ENCODE peak calls at places on chromosomes 6 and 20, in four cellular contexts. R is fibroblast of the aortic adventitia, J is HCT116, O is thoracic aorta. V is an unnamed sample.

GRCh38 chr6:16301511-16301910 is 63.1 kb downstream of the GMPR start:
- DNase-seq in R (no peak), J (no peak), O (no peak), V (no peak)

GRCh38 chr6:132931937-132932336 is 117.6 kb downstream of the RPS12 start:
- DNase-seq in R (no peak), J (no peak), O (no peak), V (peak)

GRCh38 chr6:135193221-135193620 is 12.1 kb downstream of the MYB start:
- DNase-seq in R (no peak), J (no peak), O (no peak), V (no peak)

GRCh38 chr6:170082067-170082466 is 208.8 kb downstream of the DLL1 start:
- DNase-seq in R (no peak), J (no peak), O (no peak), V (no peak)

GRCh38 chr6:80610821-80611220 is 504.4 kb downstream of the BCKDHB start:
- DNase-seq in R (peak), J (no peak), O (no peak), V (peak)

GRCh38 chr20:53611449-53611894 is 17.8 kb upstream of the ZNF217 start:
- DNase-seq in R (peak), J (peak), O (no peak), V (peak)

GRCh38 chr6:129009856-129010255 is 126.9 kb downstream of the LAMA2 start:
- DNase-seq in R (no peak), J (no peak), O (no peak), V (no peak)

GRCh38 chr6:159762681-159763293 is 942 bp downstream of the ACAT2 start:
- DNase-seq in R (peak), J (no peak), O (no peak), V (no peak)

GRCh38 chr6:15440040-15440439 is 194.2 kb downstream of the JARID2 start:
- DNase-seq in R (no peak), J (no peak), O (no peak), V (no peak)

GRCh38 chr6:181049-181654 is 111.1 kb upstream of the DUSP22 start:
- DNase-seq in R (no peak), J (no peak), O (no peak), V (no peak)

GRCh38 chr20:59441860-59442810 is 141.7 kb downstream of the EDN3 start:
- DNase-seq in R (no peak), J (no peak), O (no peak), V (no peak)

GRCh38 chr20:47117789-47118188 is 223.1 kb downstream of the EYA2 start:
- DNase-seq in R (peak), J (no peak), O (no peak), V (no peak)

GRCh38 chr6:45423111-45423900 is 45.6 kb upstream of the SUPT3H start:
- DNase-seq in R (no peak), J (no peak), O (no peak), V (no peak)

GRCh38 chr20:24118781-24119175 is 130.2 kb upstream of the GGTLC1 start:
- DNase-seq in R (peak), J (no peak), O (no peak), V (no peak)

GRCh38 chr6:109446072-109446471 is 5.5 kb downstream of the SMPD2 start:
- DNase-seq in R (no peak), J (no peak), O (no peak), V (no peak)

GRCh38 chr20:59606566-59606965 is 2.2 kb downstream of the PHACTR3 start:
- DNase-seq in R (no peak), J (no peak), O (no peak), V (no peak)

GRCh38 chr20:50663095-50663821 is 28.1 kb downstream of the RIPOR3 start:
- DNase-seq in R (no peak), J (peak), O (no peak), V (no peak)

GRCh38 chr6:90860822-90861601 is 274.1 kb upstream of the MAP3K7 start:
- DNase-seq in R (no peak), J (no peak), O (no peak), V (no peak)

GRCh38 chr6:309947-310346 is 17.7 kb downstream of the DUSP22 start:
- DNase-seq in R (no peak), J (no peak), O (no peak), V (no peak)

GRCh38 chr6:53725791-53726575 is 60.4 kb upstream of the KLHL31 start:
- DNase-seq in R (peak), J (no peak), O (peak), V (peak)

GRCh38 chr6:143293526-143293925 is 157.0 kb downstream of the ADAT2 start:
- DNase-seq in R (no peak), J (no peak), O (no peak), V (no peak)

GRCh38 chr6:113185299-113185698 is 671.8 kb upstream of the MARCKS start:
- DNase-seq in R (peak), J (no peak), O (no peak), V (no peak)

GRCh38 chr6:57159127-57159526 is 13.0 kb upstream of the BAG2 start:
- DNase-seq in R (no peak), J (no peak), O (no peak), V (no peak)

GRCh38 chr6:165889636-165890403 is 226.8 kb upstream of the PDE10A start:
- DNase-seq in R (peak), J (peak), O (no peak), V (no peak)

GRCh38 chr6:142355481-142356174 is 53.8 kb downstream of the ADGRG6 start:
- DNase-seq in R (no peak), J (no peak), O (no peak), V (no peak)

GRCh38 chr6:140281236-140281635 is 906.8 kb upstream of the CITED2 start:
- DNase-seq in R (no peak), J (no peak), O (no peak), V (no peak)

GRCh38 chr20:3121271-3121911 is 36.9 kb upstream of the AVP start:
- DNase-seq in R (no peak), J (no peak), O (no peak), V (no peak)

GRCh38 chr6:14450133-14451040 is 332.8 kb downstream of the CD83 start:
- DNase-seq in R (no peak), J (no peak), O (no peak), V (no peak)

GRCh38 chr6:7461416-7461815 is 71.8 kb downstream of the RIOK1 start:
- DNase-seq in R (no peak), J (no peak), O (no peak), V (peak)

GRCh38 chr20:29878281-29878741 is 1379.2 kb upstream of the DEFB115 start:
- DNase-seq in R (no peak), J (no peak), O (no peak), V (no peak)

GRCh38 chr6:87172292-87172691 is 16.9 kb downstream of the ZNF292 start:
- DNase-seq in R (no peak), J (no peak), O (no peak), V (no peak)

GRCh38 chr6:83270971-83271714 is 78.0 kb downstream of the RWDD2A start:
- DNase-seq in R (peak), J (peak), O (no peak), V (peak)

GRCh38 chr6:156379946-156380707 is 397.1 kb upstream of the ARID1B start:
- DNase-seq in R (peak), J (peak), O (no peak), V (peak)

DNA sequence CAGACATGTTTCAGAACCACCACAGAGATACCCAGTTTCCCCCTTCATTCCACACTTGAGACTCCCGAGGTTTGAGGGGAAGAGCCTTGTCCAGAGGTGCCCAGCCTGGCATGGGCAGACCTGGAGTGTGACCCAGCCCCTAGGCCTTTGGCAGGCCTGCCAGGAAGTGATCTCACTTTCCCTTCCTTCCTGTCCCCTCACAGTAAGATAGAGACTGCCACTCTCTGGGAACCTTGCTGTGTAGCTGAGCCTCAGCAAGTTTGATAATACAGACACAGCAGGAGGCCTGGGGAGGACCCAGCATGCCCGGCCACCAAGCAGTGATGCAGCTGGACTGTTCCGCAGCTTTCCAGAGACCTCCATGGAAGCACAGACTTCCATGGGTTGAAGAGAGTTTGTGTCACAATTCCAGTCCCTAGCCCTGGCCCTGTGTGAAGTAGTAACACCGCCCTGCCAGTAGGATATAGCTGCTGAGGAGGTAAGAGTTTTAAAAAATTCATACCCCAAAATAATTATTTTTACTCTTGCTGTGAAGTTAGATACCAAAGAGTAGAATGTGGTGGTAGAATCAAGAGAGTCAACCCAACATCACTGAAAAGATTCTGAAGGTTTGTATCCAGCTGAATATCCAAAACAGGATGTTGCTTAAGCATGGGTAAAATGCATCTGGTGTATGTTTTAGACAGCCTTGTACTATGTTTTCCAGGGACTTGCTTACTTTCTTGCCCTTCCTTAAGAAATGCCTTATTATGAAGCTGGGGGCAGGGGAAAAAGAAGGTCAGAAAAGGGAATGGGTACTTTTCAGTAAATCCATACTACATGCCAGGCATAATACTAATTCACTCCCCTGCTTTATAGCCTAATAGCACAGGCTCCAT is 16.3 kb downstream of the PKIG start:
- DNase-seq in R (peak), J (no peak), O (no peak), V (no peak)
- TF ChIP-seq CTCF in R (peak), J (no peak), O (peak), V (peak)

GRCh38 chr20:32181606-32182005 is 25.9 kb downstream of the PLAGL2 start:
- DNase-seq in R (no peak), J (no peak), O (no peak), V (no peak)

GRCh38 chr20:32183947-32184635 is 23.5 kb downstream of the PLAGL2 start:
- DNase-seq in R (no peak), J (no peak), O (no peak), V (no peak)

GRCh38 chr20:32188376-32189122 is 19.0 kb downstream of the PLAGL2 start:
- DNase-seq in R (no peak), J (no peak), O (no peak), V (no peak)

GRCh38 chr20:32189123-32189410 is 18.5 kb downstream of the PLAGL2 start:
- DNase-seq in R (no peak), J (no peak), O (no peak), V (no peak)

DNA sequence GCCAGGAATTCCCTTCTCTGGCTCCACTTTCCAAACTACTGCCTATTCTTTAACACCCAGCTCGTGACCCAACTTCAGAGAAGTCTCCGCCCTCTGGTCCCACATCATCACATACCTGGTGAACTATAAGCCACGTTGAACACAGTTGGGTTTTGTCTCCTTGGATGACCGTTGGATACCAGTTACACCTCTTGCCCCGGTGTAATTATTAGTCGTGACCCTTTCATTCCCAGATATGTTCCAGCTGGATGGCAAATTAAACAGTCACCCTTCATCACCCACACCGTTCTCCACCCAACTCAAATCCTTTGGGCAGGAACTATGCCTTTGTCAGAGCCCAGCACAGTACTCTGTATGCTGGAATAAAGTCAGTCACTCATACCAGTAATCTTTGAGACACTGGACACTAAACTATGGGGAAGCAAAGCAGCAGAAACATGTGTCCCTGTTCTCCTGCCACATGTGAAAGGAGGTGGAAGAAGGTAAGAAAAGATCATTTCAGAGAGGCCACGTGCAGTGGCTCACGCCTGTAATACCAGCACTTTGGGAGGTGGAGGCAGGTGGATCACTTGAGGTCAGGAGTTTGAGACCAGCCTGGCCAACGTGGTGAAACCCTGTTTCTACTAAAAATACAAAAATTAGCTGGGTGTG is 22.5 kb downstream of the PLAGL2 start:
- DNase-seq in R (no peak), J (no peak), O (no peak), V (no peak)
- TF ChIP-seq CTCF in R (no peak), J (no peak), O (no peak), V (no peak)

GRCh38 chr20:537983-538382 is 5.6 kb downstream of the CSNK2A1 start:
- DNase-seq in R (no peak), J (no peak), O (no peak), V (no peak)

GRCh38 chr20:539236-539635 is 4.4 kb downstream of the CSNK2A1 start:
- DNase-seq in R (no peak), J (no peak), O (no peak), V (no peak)

GRCh38 chr20:542777-543368 is 717 bp downstream of the CSNK2A1 start:
- DNase-seq in R (no peak), J (no peak), O (no peak), V (no peak)

GRCh38 chr20:539848-540247 is 3.7 kb downstream of the CSNK2A1 start:
- DNase-seq in R (peak), J (no peak), O (no peak), V (peak)

DNA sequence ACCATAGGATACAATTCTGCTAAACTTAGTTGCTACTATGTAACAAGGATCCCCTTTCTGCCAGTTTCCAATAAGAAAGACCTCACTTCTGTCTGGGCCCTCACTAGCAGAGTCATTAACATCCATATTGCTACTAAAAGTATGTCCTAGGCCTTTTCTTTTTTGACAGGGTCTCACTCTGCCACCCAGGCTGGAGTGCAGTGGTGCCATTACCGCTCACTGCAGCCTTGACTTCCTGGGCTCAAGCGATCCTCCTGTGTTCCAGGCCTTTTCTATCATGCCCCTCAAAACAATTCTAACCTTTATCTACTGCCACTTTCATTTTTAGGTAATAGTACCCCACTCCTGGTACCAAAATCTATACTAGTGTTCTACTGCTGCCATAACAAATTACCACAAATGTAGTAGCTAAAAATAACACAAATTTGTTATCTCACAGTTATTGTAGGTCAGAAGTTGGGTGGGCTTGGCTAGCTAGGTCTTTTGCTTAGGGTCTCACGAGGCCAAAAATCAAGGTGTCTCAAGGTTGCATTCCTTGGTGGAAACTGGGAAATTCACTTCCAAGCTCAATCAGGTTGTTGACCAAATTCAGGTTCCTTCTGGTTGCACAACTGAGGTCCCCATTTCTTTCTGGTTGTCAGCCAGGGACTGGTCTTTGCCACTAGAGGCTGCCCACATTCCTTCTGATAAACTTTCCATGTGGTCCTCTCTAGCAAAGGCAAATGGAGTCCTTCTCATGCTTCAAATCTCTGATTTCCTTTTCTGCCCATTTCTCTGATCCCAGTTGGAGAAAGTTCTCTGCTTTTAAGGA is 3.0 kb downstream of the CSNK2A1 start:
- DNase-seq in R (no peak), J (no peak), O (no peak), V (no peak)
- TF ChIP-seq CTCF in R (no peak), J (no peak), O (no peak), V (peak)

DNA sequence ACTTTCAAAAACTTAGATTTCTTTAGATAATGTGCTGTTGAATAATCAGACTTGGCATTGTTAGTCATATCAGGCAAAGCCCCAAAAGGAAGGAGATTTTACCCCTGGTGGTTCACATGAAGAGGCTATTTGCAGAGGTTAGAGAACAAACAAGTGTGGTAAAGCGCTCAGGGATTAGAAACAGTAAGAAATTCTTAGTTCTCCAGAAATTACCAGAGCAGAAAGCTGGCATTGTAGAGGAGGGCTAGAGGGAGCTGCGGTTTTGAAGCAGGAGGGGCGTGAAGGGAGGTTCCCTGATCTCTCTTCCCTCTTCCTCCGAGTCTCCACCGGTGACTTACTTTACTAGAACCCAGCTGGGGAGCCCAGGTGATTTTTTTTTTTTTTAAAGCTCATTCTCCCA is 10.2 kb downstream of the MYO6 start:
- DNase-seq in R (no peak), J (no peak), O (no peak), V (no peak)
- TF ChIP-seq CTCF in R (no peak), J (no peak), O (no peak), V (no peak)

V was measured in HFFc6.